ENCODE peak calls at places on chromosomes 6 and 20, in four cellular contexts. A is GM23248, R is PC-3, Y is DND-41. V is an unnamed sample. For H3K36me3, the result is how much of the 10 kb centered on the place peaks cover.

GRCh38 chr6:31721351-31722020 is at the start of gene LY6G6C:
- DNase-seq in A (no peak), R (no peak), Y (no peak), V (no peak)

GRCh38 chr6:56250266-56250665 is 2.9 kb upstream of the COL21A1 start:
- DNase-seq in A (no peak), R (no peak), Y (no peak), V (no peak)

GRCh38 chr6:97053643-97054411 is 129.3 kb downstream of the KLHL32 start:
- DNase-seq in A (peak), R (peak), Y (no peak), V (no peak)

GRCh38 chr6:111087871-111088667 is 766 bp downstream of the SLC16A10 start:
- DNase-seq in A (peak), R (no peak), Y (peak), V (peak)

GRCh38 chr6:33313105-33313708 is 671 bp downstream of the TAPBP start:
- DNase-seq in A (peak), R (no peak), Y (peak), V (no peak)

GRCh38 chr6:35804996-35805736 is at the start of gene LHFPL5:
- DNase-seq in A (peak), R (peak), Y (peak), V (peak)

GRCh38 chr6:37004044-37004984 is 1.1 kb upstream of the FGD2 start:
- DNase-seq in A (no peak), R (no peak), Y (no peak), V (no peak)

GRCh38 chr6:36463686-36464085 is 20.9 kb downstream of the KCTD20 start:
- DNase-seq in A (peak), R (no peak), Y (no peak), V (no peak)

GRCh38 chr6:9388596-9388995 is 953.3 kb upstream of the SLC35B3 start:
- DNase-seq in A (no peak), R (no peak), Y (no peak), V (no peak)

GRCh38 chr20:36574278-36575065 is 1.1 kb downstream of the TGIF2 start:
- DNase-seq in A (peak), R (peak), Y (peak), V (peak)

GRCh38 chr20:38833857-38834164 is 28.3 kb downstream of the PPP1R16B start:
- DNase-seq in A (no peak), R (no peak), Y (peak), V (no peak)

GRCh38 chr6:158014505-158015187 is 33.0 kb downstream of the SYNJ2 start:
- DNase-seq in A (peak), R (no peak), Y (no peak), V (no peak)

GRCh38 chr6:130187335-130188206 is 35.2 kb downstream of the SAMD3 start:
- DNase-seq in A (no peak), R (no peak), Y (no peak), V (no peak)

GRCh38 chr20:24684954-24685691 is 215.7 kb downstream of the SYNDIG1 start:
- DNase-seq in A (no peak), R (no peak), Y (no peak), V (no peak)

GRCh38 chr6:111997078-111997862 is 56.6 kb upstream of the CCN6 start:
- DNase-seq in A (peak), R (peak), Y (peak), V (peak)

GRCh38 chr20:24998121-24998520 is 5.6 kb upstream of the APMAP start:
- DNase-seq in A (no peak), R (no peak), Y (no peak), V (no peak)

GRCh38 chr20:19876828-19877227 is 118.8 kb downstream of the RIN2 start:
- DNase-seq in A (no peak), R (no peak), Y (no peak), V (no peak)

GRCh38 chr6:99348220-99348822 is 1.2 kb downstream of the FAXC start:
- DNase-seq in A (no peak), R (no peak), Y (no peak), V (no peak)

GRCh38 chr20:49583669-49584417 is 15.9 kb upstream of the PTGIS start:
- DNase-seq in A (peak), R (peak), Y (no peak), V (peak)

GRCh38 chr6:40251609-40252008 is 317.3 kb upstream of the MOCS1 start:
- DNase-seq in A (no peak), R (no peak), Y (no peak), V (no peak)

GRCh38 chr20:14956026-14956425 is 618.6 kb upstream of the FLRT3 start:
- DNase-seq in A (no peak), R (no peak), Y (no peak), V (no peak)

GRCh38 chr20:25525857-25526256 is 59.5 kb downstream of the NINL start:
- DNase-seq in A (peak), R (peak), Y (no peak), V (no peak)

GRCh38 chr6:46024122-46024769 is 8.6 kb upstream of the CLIC5 start:
- DNase-seq in A (no peak), R (no peak), Y (no peak), V (no peak)

GRCh38 chr6:118283759-118284158 is 264.3 kb upstream of the PLN start:
- DNase-seq in A (peak), R (peak), Y (peak), V (peak)

GRCh38 chr6:7247828-7248227 is 65.2 kb downstream of the SSR1 start:
- DNase-seq in A (no peak), R (no peak), Y (no peak), V (no peak)

GRCh38 chr6:7247179-7247456 is 65.9 kb downstream of the SSR1 start:
- DNase-seq in A (no peak), R (no peak), Y (no peak), V (no peak)

GRCh38 chr6:7245668-7246393 is 67.2 kb downstream of the SSR1 start:
- DNase-seq in A (no peak), R (no peak), Y (no peak), V (no peak)

GRCh38 chr6:7249391-7249790 is 63.6 kb downstream of the SSR1 start:
- DNase-seq in A (no peak), R (no peak), Y (no peak), V (no peak)

GRCh38 chr6:7246401-7247178 is 66.4 kb downstream of the SSR1 start:
- DNase-seq in A (no peak), R (no peak), Y (no peak), V (no peak)
- H3K36me3 ChIP-seq in A (under half), R (under half), Y (half or more), V (under half)

GRCh38 chr20:45359069-45359405 is 3.9 kb upstream of the SYS1 start:
- DNase-seq in A (peak), R (no peak), Y (no peak), V (no peak)

GRCh38 chr20:45362804-45363610 is at the start of gene SYS1:
- DNase-seq in A (peak), R (peak), Y (peak), V (peak)

GRCh38 chr20:45361794-45362193 is 1.2 kb upstream of the SYS1 start:
- DNase-seq in A (no peak), R (no peak), Y (no peak), V (no peak)

GRCh38 chr20:45358282-45359068 is 4.5 kb upstream of the SYS1 start:
- DNase-seq in A (peak), R (no peak), Y (no peak), V (no peak)

GRCh38 chr20:45359406-45360148 is 3.4 kb upstream of the SYS1 start:
- DNase-seq in A (peak), R (no peak), Y (no peak), V (peak)
- H3K9ac ChIP-seq in A (no peak), R (no peak), Y (no peak), V (no peak)

GRCh38 chr6:3825851-3826581 is 23.2 kb upstream of the FAM50B start:
- DNase-seq in A (peak), R (peak), Y (no peak), V (peak)

GRCh38 chr6:3822747-3823445 is 26.3 kb upstream of the FAM50B start:
- DNase-seq in A (peak), R (peak), Y (no peak), V (no peak)

GRCh38 chr6:3823671-3824070 is 25.5 kb upstream of the FAM50B start:
- DNase-seq in A (no peak), R (no peak), Y (no peak), V (no peak)

GRCh38 chr6:3829285-3829684 is 19.9 kb upstream of the FAM50B start:
- DNase-seq in A (no peak), R (no peak), Y (no peak), V (no peak)

GRCh38 chr6:3825331-3825831 is 23.8 kb upstream of the FAM50B start:
- DNase-seq in A (peak), R (peak), Y (no peak), V (no peak)
- H3K4me3 ChIP-seq in A (peak), R (peak), Y (no peak), V (no peak)

GRCh38 chr20:33433875-33434274 is 9.7 kb downstream of the SNTA1 start:
- DNase-seq in A (no peak), R (no peak), Y (no peak), V (no peak)

GRCh38 chr20:33433465-33433864 is 10.1 kb downstream of the SNTA1 start:
- DNase-seq in A (peak), R (no peak), Y (no peak), V (no peak)

GRCh38 chr20:33431797-33432381 is 11.7 kb downstream of the SNTA1 start:
- DNase-seq in A (no peak), R (no peak), Y (no peak), V (no peak)

GRCh38 chr20:33437141-33437911 is 6.2 kb downstream of the SNTA1 start:
- DNase-seq in A (no peak), R (no peak), Y (no peak), V (no peak)

DNA sequence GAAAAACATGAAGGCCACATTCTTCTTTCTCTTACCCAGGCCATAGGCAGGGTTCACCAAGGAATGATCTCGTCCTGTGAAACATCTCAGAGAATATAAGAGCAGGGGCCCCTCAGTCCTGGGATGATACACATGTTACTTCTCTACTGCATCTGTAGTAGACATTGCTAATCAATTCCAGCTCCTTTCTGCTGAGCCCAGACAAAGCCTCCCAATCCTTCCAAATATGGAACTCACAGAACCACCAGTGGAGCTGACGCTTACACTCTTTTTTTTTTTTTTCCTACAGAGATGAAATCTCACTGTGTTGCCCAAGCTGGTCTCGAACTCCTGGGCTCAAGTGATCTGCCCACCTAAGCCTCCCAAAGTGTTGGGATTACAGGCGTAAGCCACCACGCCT is 9.1 kb downstream of the SNTA1 start:
- DNase-seq in A (no peak), R (no peak), Y (no peak), V (no peak)
- H3K36me3 ChIP-seq in A (under half), R (under half), Y (under half), V (under half)

GRCh38 chr20:32460231-32460630 is 102.1 kb downstream of the ASXL1 start:
- DNase-seq in A (no peak), R (no peak), Y (no peak), V (no peak)

GRCh38 chr20:32456869-32457421 is 98.8 kb downstream of the ASXL1 start:
- DNase-seq in A (peak), R (peak), Y (no peak), V (no peak)

GRCh38 chr20:32458837-32459220 is 100.7 kb downstream of the ASXL1 start:
- DNase-seq in A (no peak), R (no peak), Y (no peak), V (no peak)

GRCh38 chr20:32457476-32457986 is 99.4 kb downstream of the ASXL1 start:
- DNase-seq in A (peak), R (peak), Y (no peak), V (no peak)

GRCh38 chr20:32458061-32458836 is 100.1 kb downstream of the ASXL1 start:
- DNase-seq in A (no peak), R (no peak), Y (no peak), V (no peak)
- H3K9ac ChIP-seq in A (no peak), R (no peak), Y (no peak), V (no peak)

GRCh38 chr20:44810061-44810390 is 320 bp downstream of the RIMS4 start:
- DNase-seq in A (peak), R (no peak), Y (no peak), V (no peak)
- H3K4me3 ChIP-seq in A (no peak), R (no peak), Y (no peak), V (no peak)